ENCODE peak calls at places on chromosomes 2 and 18, in eight cellular contexts. M, K, A, P, W, L, B and X are unnamed samples.

GRCh38 chr18:43312891-43313290 is 35.6 kb upstream of the SYT4 start:
- DNase-seq in A (no peak), B (no peak), M (no peak), L (no peak), W (no peak), K (no peak), P (peak), X (no peak)

GRCh38 chr18:57885931-57886330 is 82.8 kb upstream of the ATP8B1 start:
- DNase-seq in L (no peak), P (no peak), W (no peak), M (no peak), B (no peak), K (no peak), A (no peak), X (no peak)

GRCh38 chr2:215622836-215623235 is 187.0 kb upstream of the FN1 start:
- DNase-seq in W (no peak), K (no peak), P (no peak), M (no peak), L (no peak), B (no peak), A (no peak), X (peak)

GRCh38 chr2:96631804-96632435 is 6.2 kb downstream of the KANSL3 start:
- DNase-seq in B (no peak), W (no peak), K (peak), M (no peak), P (peak), A (no peak), L (no peak), X (peak)

GRCh38 chr2:135257383-135258090 is 205.4 kb downstream of the RAB3GAP1 start:
- DNase-seq in B (no peak), K (peak), L (no peak), P (peak), W (no peak), M (no peak), A (no peak), X (peak)

GRCh38 chr18:5890606-5891360 is 4.5 kb downstream of the TMEM200C start:
- DNase-seq in W (peak), K (no peak), P (peak), M (peak), A (no peak), B (peak), L (no peak), X (peak)

GRCh38 chr2:202221873-202222272 is 16.5 kb downstream of the SUMO1 start:
- DNase-seq in M (no peak), L (no peak), W (no peak), A (no peak), B (no peak), K (no peak), P (peak), X (peak)

GRCh38 chr2:15819576-15820282 is 120.6 kb upstream of the MYCN start:
- DNase-seq in W (no peak), M (no peak), L (no peak), B (no peak), K (no peak), P (no peak), A (no peak), X (no peak)

GRCh38 chr2:128591022-128591840 is 272.6 kb upstream of the HS6ST1 start:
- DNase-seq in K (no peak), P (no peak), M (no peak), A (no peak), W (no peak), B (no peak), L (no peak), X (no peak)

GRCh38 chr2:58042486-58042970 is 4.1 kb upstream of the VRK2 start:
- DNase-seq in P (peak), A (no peak), W (no peak), K (peak), L (no peak), M (peak), B (no peak), X (peak)

GRCh38 chr2:73821227-73821626 is 7.5 kb upstream of the STAMBP start:
- DNase-seq in P (no peak), K (no peak), W (no peak), L (no peak), M (peak), A (no peak), B (no peak), X (no peak)

GRCh38 chr2:170733821-170734600 is 18.9 kb downstream of the SP5 start:
- DNase-seq in K (no peak), M (no peak), A (no peak), B (no peak), P (no peak), L (no peak), W (no peak), X (no peak)

GRCh38 chr2:206876176-206876575 is 63.1 kb upstream of the CPO start:
- DNase-seq in W (no peak), P (no peak), A (no peak), M (no peak), K (no peak), B (no peak), L (no peak), X (no peak)

GRCh38 chr2:157895531-157895930 is 19.4 kb upstream of the ACVR1 start:
- DNase-seq in M (peak), W (no peak), B (no peak), K (no peak), L (no peak), P (peak), A (no peak), X (no peak)

GRCh38 chr2:12488365-12488972 is 228.3 kb upstream of the TRIB2 start:
- DNase-seq in B (no peak), W (no peak), A (peak), P (no peak), L (no peak), M (peak), K (no peak), X (no peak)

GRCh38 chr18:49898421-49898820 is 85.1 kb upstream of the ACAA2 start:
- DNase-seq in K (peak), M (peak), L (peak), A (peak), W (no peak), P (peak), B (peak), X (peak)

GRCh38 chr18:36315736-36316135 is 18.2 kb downstream of the FHOD3 start:
- DNase-seq in B (peak), M (no peak), K (peak), W (no peak), A (no peak), P (peak), L (no peak), X (peak)

GRCh38 chr2:26988165-26988879 is 17.9 kb downstream of the MAPRE3 start:
- DNase-seq in B (no peak), K (peak), A (no peak), P (peak), W (no peak), M (no peak), L (no peak), X (peak)

GRCh38 chr2:56314809-56315208 is 131.0 kb downstream of the CCDC85A start:
- DNase-seq in W (no peak), B (no peak), M (no peak), K (no peak), A (no peak), P (no peak), L (no peak), X (no peak)

GRCh38 chr18:76493213-76494107 is 1.6 kb downstream of the ZNF516 start:
- DNase-seq in L (no peak), B (peak), M (peak), W (no peak), K (peak), P (peak), A (peak), X (no peak)

GRCh38 chr2:241300000-241300399 is 15.5 kb downstream of the HDLBP start:
- DNase-seq in K (no peak), W (no peak), P (no peak), L (no peak), A (no peak), M (peak), B (no peak), X (no peak)

GRCh38 chr2:28981620-28982371 is 698 bp downstream of the TOGARAM2 start:
- DNase-seq in P (no peak), B (no peak), K (no peak), L (no peak), M (no peak), A (no peak), W (no peak), X (no peak)

GRCh38 chr18:13320891-13321425 is 102.4 kb downstream of the LDLRAD4 start:
- DNase-seq in B (peak), A (no peak), P (no peak), M (no peak), K (no peak), L (no peak), W (no peak), X (no peak)